ENCODE peak calls at places on chromosomes 3 and 15, in four cellular contexts. One of them, this sample, is unnamed.

GRCh38 chr3:174397848-174398247 is 461.3 kb upstream of the NAALADL2 start:
- DNase-seq in CD8-positive, alpha-beta memory T cell: no peak
- DNase-seq in adrenal gland: no peak
- DNase-seq in esophagus muscularis mucosa: no peak
- DNase-seq in this sample: no peak

GRCh38 chr3:148023994-148024393 is 614.8 kb downstream of the ZIC1 start:
- DNase-seq in CD8-positive, alpha-beta memory T cell: no peak
- DNase-seq in adrenal gland: no peak
- DNase-seq in esophagus muscularis mucosa: no peak
- DNase-seq in this sample: no peak

GRCh38 chr15:59059076-59059597 is 45.8 kb upstream of the CCNB2 start:
- DNase-seq in CD8-positive, alpha-beta memory T cell: no peak
- DNase-seq in adrenal gland: no peak
- DNase-seq in esophagus muscularis mucosa: no peak
- DNase-seq in this sample: no peak

GRCh38 chr15:72229076-72229946 is 1.7 kb downstream of the PKM start:
- DNase-seq in CD8-positive, alpha-beta memory T cell: peak; percentile 27
- DNase-seq in adrenal gland: peak; percentile 60
- DNase-seq in esophagus muscularis mucosa: no peak
- DNase-seq in this sample: peak; percentile 25

GRCh38 chr3:58769065-58769464 is 102.5 kb upstream of the FAM3D start:
- DNase-seq in CD8-positive, alpha-beta memory T cell: no peak
- DNase-seq in adrenal gland: no peak
- DNase-seq in esophagus muscularis mucosa: no peak
- DNase-seq in this sample: no peak

GRCh38 chr3:157669403-157669802 is 166.2 kb upstream of the VEPH1 start:
- DNase-seq in CD8-positive, alpha-beta memory T cell: no peak
- DNase-seq in adrenal gland: no peak
- DNase-seq in esophagus muscularis mucosa: no peak
- DNase-seq in this sample: no peak

GRCh38 chr3:127694467-127695215 is 21.9 kb downstream of the ABTB1 start:
- DNase-seq in CD8-positive, alpha-beta memory T cell: peak; percentile 29
- DNase-seq in adrenal gland: peak; percentile 94
- DNase-seq in esophagus muscularis mucosa: no peak
- DNase-seq in this sample: peak; percentile 73

GRCh38 chr15:98002419-98002818 is 41.9 kb downstream of the ARRDC4 start:
- DNase-seq in CD8-positive, alpha-beta memory T cell: no peak
- DNase-seq in adrenal gland: no peak
- DNase-seq in esophagus muscularis mucosa: no peak
- DNase-seq in this sample: no peak

GRCh38 chr3:187913617-187914033 is 168.4 kb upstream of the BCL6 start:
- DNase-seq in CD8-positive, alpha-beta memory T cell: no peak
- DNase-seq in adrenal gland: no peak
- DNase-seq in esophagus muscularis mucosa: no peak
- DNase-seq in this sample: no peak

GRCh38 chr15:89999676-90000174 is 1.4 kb upstream of the ZNF710 start:
- DNase-seq in CD8-positive, alpha-beta memory T cell: no peak
- DNase-seq in adrenal gland: no peak
- DNase-seq in esophagus muscularis mucosa: no peak
- DNase-seq in this sample: no peak

GRCh38 chr3:58353722-58354553 is 21.2 kb downstream of the PXK start:
- DNase-seq in CD8-positive, alpha-beta memory T cell: no peak
- DNase-seq in adrenal gland: no peak
- DNase-seq in esophagus muscularis mucosa: no peak
- DNase-seq in this sample: no peak

GRCh38 chr15:20368974-20369373 is 172.6 kb downstream of the GOLGA6L6 start:
- DNase-seq in CD8-positive, alpha-beta memory T cell: no peak
- DNase-seq in adrenal gland: no peak
- DNase-seq in esophagus muscularis mucosa: no peak
- DNase-seq in this sample: no peak
- H3K9me3 ChIP-seq in CD8-positive, alpha-beta memory T cell: no peaks in the 10 kb centered on the region
- H3K9me3 ChIP-seq in adrenal gland: no peaks in the 10 kb centered on the region
- H3K9me3 ChIP-seq in esophagus muscularis mucosa: no peaks in the 10 kb centered on the region
- H3K9me3 ChIP-seq in this sample: no peaks in the 10 kb centered on the region

GRCh38 chr3:48563382-48563918 is at the start of gene UCN2:
- DNase-seq in CD8-positive, alpha-beta memory T cell: no peak
- DNase-seq in adrenal gland: no peak
- DNase-seq in esophagus muscularis mucosa: no peak
- DNase-seq in this sample: no peak
- H3K4me1 ChIP-seq in CD8-positive, alpha-beta memory T cell: no peaks in the 10 kb centered on the region
- H3K4me1 ChIP-seq in adrenal gland: peaks cover 25% of the 10 kb centered on the region
- H3K4me1 ChIP-seq in esophagus muscularis mucosa: peaks cover 32% of the 10 kb centered on the region
- H3K4me1 ChIP-seq in this sample: peaks cover 28% of the 10 kb centered on the region

DNA sequence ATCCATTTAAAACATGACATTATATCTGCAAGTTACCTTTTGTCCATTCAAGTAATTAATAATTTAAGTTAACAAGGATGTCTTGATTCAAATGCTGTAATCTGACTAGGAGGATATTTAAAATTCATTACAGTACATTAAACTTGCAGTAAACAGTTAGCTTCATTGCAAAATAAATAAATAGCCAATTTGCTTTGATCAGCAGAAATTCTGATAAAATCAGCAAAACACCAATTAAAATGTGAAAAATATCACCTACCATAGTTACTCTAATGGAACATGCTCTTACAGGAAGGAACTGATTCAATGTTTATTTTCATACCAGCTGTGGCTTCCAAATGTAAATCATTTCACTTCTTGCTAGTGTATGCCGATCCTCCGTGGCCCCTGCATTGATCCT is 150.7 kb downstream of the FOXB1 start:
- DNase-seq in CD8-positive, alpha-beta memory T cell: no peak
- DNase-seq in adrenal gland: no peak
- DNase-seq in esophagus muscularis mucosa: no peak
- DNase-seq in this sample: no peak
- H3K27me3 ChIP-seq in CD8-positive, alpha-beta memory T cell: peaks cover 2% of the 10 kb centered on the region
- H3K27me3 ChIP-seq in adrenal gland: peaks cover 17% of the 10 kb centered on the region
- H3K27me3 ChIP-seq in esophagus muscularis mucosa: peaks cover 36% of the 10 kb centered on the region
- H3K27me3 ChIP-seq in this sample: peaks cover 92% of the 10 kb centered on the region

DNA sequence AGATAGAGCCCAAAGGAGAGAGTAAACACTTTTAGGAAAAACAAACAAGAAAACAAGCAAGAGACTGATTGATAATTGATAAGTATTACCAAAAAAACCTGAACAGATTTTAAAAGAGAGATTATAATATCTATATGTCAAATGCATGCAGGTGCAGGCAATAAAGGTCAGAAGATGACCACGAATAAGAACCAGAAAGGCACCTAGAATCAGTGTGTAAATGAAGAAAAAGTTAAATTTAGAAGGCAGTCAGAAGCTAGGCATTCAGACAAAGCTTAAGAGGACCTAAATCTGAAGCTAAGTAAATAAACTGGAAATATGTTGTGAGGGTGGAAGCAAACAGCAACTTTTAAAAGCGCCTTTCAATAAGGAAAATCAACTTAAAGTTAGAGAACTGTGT is 16.3 kb downstream of the IQCB1 start:
- DNase-seq in CD8-positive, alpha-beta memory T cell: no peak
- DNase-seq in adrenal gland: no peak
- DNase-seq in esophagus muscularis mucosa: no peak
- DNase-seq in this sample: no peak
- H3K9me3 ChIP-seq in CD8-positive, alpha-beta memory T cell: peaks cover 12% of the 10 kb centered on the region
- H3K9me3 ChIP-seq in adrenal gland: peaks cover 5% of the 10 kb centered on the region
- H3K9me3 ChIP-seq in esophagus muscularis mucosa: no peaks in the 10 kb centered on the region
- H3K9me3 ChIP-seq in this sample: peaks cover 13% of the 10 kb centered on the region